ENCODE peak calls at places on chromosomes 7 and 10, in five cellular contexts. One of them, this sample, is unnamed.

GRCh38 chr10:35592421-35592820 is 12.7 kb upstream of the GJD4 start:
- DNase-seq in heart left ventricle: no peak
- DNase-seq in PC-9: no peak
- DNase-seq in colonic mucosa: no peak
- DNase-seq in nephron progenitor cell: no peak
- DNase-seq in this sample: no peak

GRCh38 chr10:7471720-7472367 is 61.0 kb upstream of the SFMBT2 start:
- DNase-seq in heart left ventricle: no peak
- DNase-seq in nephron progenitor cell: no peak
- DNase-seq in colonic mucosa: peak
- DNase-seq in PC-9: no peak
- DNase-seq in this sample: no peak

GRCh38 chr7:117963278-117964184 is 90.3 kb upstream of the CTTNBP2 start:
- DNase-seq in PC-9: no peak
- DNase-seq in colonic mucosa: no peak
- DNase-seq in nephron progenitor cell: no peak
- DNase-seq in heart left ventricle: no peak
- DNase-seq in this sample: no peak

GRCh38 chr7:408651-409343 is 110.8 kb downstream of the PDGFA start:
- DNase-seq in heart left ventricle: peak
- DNase-seq in colonic mucosa: no peak
- DNase-seq in nephron progenitor cell: no peak
- DNase-seq in PC-9: no peak
- DNase-seq in this sample: peak

GRCh38 chr10:89471110-89471814 is 56.9 kb downstream of the IFIT5 start:
- DNase-seq in heart left ventricle: no peak
- DNase-seq in colonic mucosa: no peak
- DNase-seq in nephron progenitor cell: no peak
- DNase-seq in PC-9: no peak
- DNase-seq in this sample: no peak

GRCh38 chr10:128854965-128855364 is 612.1 kb upstream of the MGMT start:
- DNase-seq in colonic mucosa: peak
- DNase-seq in nephron progenitor cell: peak
- DNase-seq in heart left ventricle: peak
- DNase-seq in PC-9: no peak
- DNase-seq in this sample: no peak

GRCh38 chr7:50531401-50531906 is 33.8 kb downstream of the DDC start:
- DNase-seq in colonic mucosa: peak
- DNase-seq in heart left ventricle: no peak
- DNase-seq in PC-9: peak
- DNase-seq in nephron progenitor cell: no peak
- DNase-seq in this sample: peak

GRCh38 chr7:153400735-153401593 is 641.4 kb downstream of the ACTR3B start:
- DNase-seq in PC-9: no peak
- DNase-seq in nephron progenitor cell: no peak
- DNase-seq in colonic mucosa: no peak
- DNase-seq in heart left ventricle: no peak
- DNase-seq in this sample: no peak

GRCh38 chr10:132269286-132270230 is 38.2 kb downstream of the STK32C start:
- DNase-seq in nephron progenitor cell: no peak
- DNase-seq in heart left ventricle: peak
- DNase-seq in colonic mucosa: no peak
- DNase-seq in PC-9: no peak
- DNase-seq in this sample: no peak

GRCh38 chr7:38463277-38464224 is 167.6 kb downstream of the AMPH start:
- DNase-seq in nephron progenitor cell: no peak
- DNase-seq in PC-9: no peak
- DNase-seq in colonic mucosa: peak
- DNase-seq in heart left ventricle: peak
- DNase-seq in this sample: no peak

GRCh38 chr7:100477871-100478248 is 1.2 kb downstream of the TSC22D4 start:
- DNase-seq in nephron progenitor cell: peak
- DNase-seq in heart left ventricle: peak
- DNase-seq in colonic mucosa: no peak
- DNase-seq in PC-9: no peak
- DNase-seq in this sample: no peak

GRCh38 chr7:12893292-12893691 is 205.9 kb downstream of the ARL4A start:
- DNase-seq in heart left ventricle: no peak
- DNase-seq in colonic mucosa: no peak
- DNase-seq in nephron progenitor cell: no peak
- DNase-seq in PC-9: no peak
- DNase-seq in this sample: no peak

GRCh38 chr7:963236-964078 is 9.0 kb upstream of the ADAP1 start:
- DNase-seq in colonic mucosa: no peak
- DNase-seq in heart left ventricle: peak
- DNase-seq in nephron progenitor cell: no peak
- DNase-seq in PC-9: no peak
- DNase-seq in this sample: peak

GRCh38 chr10:75089634-75090033 is 21.8 kb upstream of the SAMD8 start:
- DNase-seq in nephron progenitor cell: no peak
- DNase-seq in heart left ventricle: no peak
- DNase-seq in PC-9: no peak
- DNase-seq in colonic mucosa: no peak
- DNase-seq in this sample: no peak

GRCh38 chr7:51187941-51188340 is 128.7 kb downstream of the COBL start:
- DNase-seq in heart left ventricle: peak
- DNase-seq in colonic mucosa: no peak
- DNase-seq in PC-9: no peak
- DNase-seq in nephron progenitor cell: peak
- DNase-seq in this sample: peak

This sample was measured in SK-N-SH.